ENCODE peak calls at places on chromosome 7, in nine cellular contexts. Y is DMS153; I is smooth muscle cell of the brain vasculature; U is non-pigmented ciliary epithelial cell; K is stimulated activated CD4-positive, alpha-beta T cell treated with anti-CD3 and anti-CD28 coated beads, Interleukin-2, amount 100 ng/mL, for 24 hours; Z is HEK293T; X is EL; F is sigmoid colon; H is activated T-helper 2 cell treated with anti-CD3 and anti-CD28 coated beads, Interferon-gamma antibody, Interleukin-2, Interleukin-4, amounts not matched to agents 10 μg/mL and 5 μg/mL and 100 μg/mL, durations not matched to agents 14 hours and 24 hours and 36 hours. W is an unnamed sample.

GRCh38 chr7:104192434-104192833 is 15.4 kb downstream of the ORC5 start:
- DNase-seq in I (no peak), Y (no peak), H (no peak), F (no peak), Z (no peak), X (no peak), U (no peak), K (no peak), W (no peak)

GRCh38 chr7:116212859-116213258 is 2.5 kb downstream of the TES start:
- DNase-seq in F (no peak), I (no peak), X (peak), Z (no peak), Y (no peak), U (no peak), K (no peak), H (no peak), W (no peak)

GRCh38 chr7:79968249-79968648 is 166.4 kb upstream of the GNAI1 start:
- DNase-seq in H (no peak), Y (no peak), U (no peak), Z (no peak), I (no peak), X (no peak), F (no peak), K (no peak), W (no peak)

GRCh38 chr7:116357776-116358670 is 141.5 kb upstream of the CAV2 start:
- DNase-seq in X (peak), Y (no peak), F (no peak), K (no peak), H (no peak), Z (no peak), I (no peak), U (no peak), W (peak)

GRCh38 chr7:45410893-45411292 is 163.3 kb upstream of the ADCY1 start:
- DNase-seq in I (no peak), X (no peak), Y (no peak), U (no peak), F (no peak), K (no peak), H (no peak), Z (no peak), W (no peak)

GRCh38 chr7:120304674-120305073 is 31.7 kb downstream of the KCND2 start:
- DNase-seq in F (no peak), Z (no peak), U (no peak), Y (no peak), I (no peak), X (no peak), H (no peak), K (no peak), W (no peak)

GRCh38 chr7:2213551-2214215 is 19.1 kb downstream of the MAD1L1 start:
- DNase-seq in F (no peak), U (no peak), I (no peak), K (no peak), H (no peak), X (no peak), Y (no peak), Z (no peak), W (no peak)

GRCh38 chr7:39413866-39414668 is 152.1 kb upstream of the YAE1 start:
- DNase-seq in Z (peak), I (no peak), X (peak), K (peak), U (no peak), Y (no peak), H (peak), F (peak), W (peak)

GRCh38 chr7:85890244-85890811 is 703.5 kb upstream of the SEMA3D start:
- DNase-seq in Y (no peak), Z (peak), K (no peak), H (no peak), U (peak), I (no peak), F (no peak), X (peak), W (peak)

GRCh38 chr7:50210706-50211115 is 93.8 kb upstream of the IKZF1 start:
- DNase-seq in X (no peak), I (no peak), H (no peak), U (no peak), F (no peak), K (no peak), Y (no peak), Z (no peak), W (no peak)

GRCh38 chr7:80247144-80247543 is 112.5 kb downstream of the GNAI1 start:
- DNase-seq in K (no peak), H (no peak), F (no peak), X (peak), I (no peak), Y (no peak), Z (no peak), U (no peak), W (no peak)